ENCODE peak calls at places on chromosomes 13 and 19, in seven cellular contexts. W, A, T, S, O, Y and D are unnamed samples.
A peak's percentile ranks its signal among the peaks of the same experiment; 100 is the strongest.

GRCh38 chr13:43652751-43653150 is 134.0 kb downstream of the ENOX1 start:
- DNase-seq in A (no peak), S (no peak), T (no peak), O (no peak), W (no peak), Y (no peak), D (no peak)

GRCh38 chr19:55683449-55684261 is 8.6 kb downstream of the EPN1 start:
- DNase-seq in A (no peak), O (no peak), T (no peak), Y (no peak), S (no peak), W (no peak), D (no peak)

GRCh38 chr19:27793128-27793643 is 1419.8 kb downstream of the UQCRFS1 start:
- DNase-seq in O (peak; percentile 77), W (peak; percentile 96), T (peak; percentile 83), S (peak; percentile 65), A (peak; percentile 58), Y (peak; percentile 46), D (peak; percentile 98)

GRCh38 chr19:45676851-45677263 is 8.8 kb downstream of the GIPR start:
- DNase-seq in T (no peak), O (no peak), S (no peak), W (no peak), A (no peak), Y (peak; percentile 10), D (peak; percentile 21)

GRCh38 chr13:27189192-27189591 is 17.6 kb upstream of the USP12 start:
- DNase-seq in W (no peak), O (no peak), A (no peak), Y (no peak), S (no peak), T (no peak), D (no peak)

GRCh38 chr13:40982772-40983171 is 36.3 kb downstream of the ELF1 start:
- DNase-seq in Y (peak; percentile 36), O (peak; percentile 91), A (peak; percentile 52), W (no peak), T (no peak), S (no peak), D (peak; percentile 40)

GRCh38 chr13:79810671-79811070 is 329.7 kb downstream of the NDFIP2 start:
- DNase-seq in A (peak; percentile 58), S (no peak), O (peak; percentile 30), W (no peak), Y (peak; percentile 18), T (no peak), D (peak; percentile 82)

GRCh38 chr13:112703449-112703848 is 13.6 kb downstream of the ATP11A start:
- DNase-seq in A (no peak), T (no peak), O (no peak), Y (no peak), S (no peak), W (no peak), D (no peak)

DNA sequence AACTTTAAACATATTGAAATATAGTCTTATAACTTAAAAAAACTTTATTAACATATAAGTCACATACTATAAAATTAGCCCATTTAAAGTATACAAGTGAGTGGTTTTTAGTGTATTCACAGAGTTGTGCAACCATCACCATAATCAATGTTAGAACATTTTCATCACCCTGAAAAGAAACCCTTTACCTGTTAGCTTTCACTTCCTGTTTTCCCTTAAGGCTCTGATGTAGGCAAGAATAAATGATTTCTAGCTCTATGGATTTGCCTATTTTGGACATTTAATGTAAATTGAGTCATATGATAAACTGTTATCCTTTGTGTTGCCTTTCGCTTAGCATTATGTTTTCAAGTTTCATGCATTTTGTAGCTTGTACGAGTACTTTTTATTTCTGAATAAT is 15.6 kb downstream of the ZNF568 start:
- DNase-seq in T (no peak), W (no peak), Y (no peak), O (no peak), S (no peak), A (no peak), D (no peak)
- H3K18ac ChIP-seq in T (no peak overlapping the region), W (no peak overlapping the region), Y (no peak overlapping the region), O (no peak overlapping the region), S (no peak overlapping the region), A (no peak overlapping the region), D (no peak overlapping the region)

DNA sequence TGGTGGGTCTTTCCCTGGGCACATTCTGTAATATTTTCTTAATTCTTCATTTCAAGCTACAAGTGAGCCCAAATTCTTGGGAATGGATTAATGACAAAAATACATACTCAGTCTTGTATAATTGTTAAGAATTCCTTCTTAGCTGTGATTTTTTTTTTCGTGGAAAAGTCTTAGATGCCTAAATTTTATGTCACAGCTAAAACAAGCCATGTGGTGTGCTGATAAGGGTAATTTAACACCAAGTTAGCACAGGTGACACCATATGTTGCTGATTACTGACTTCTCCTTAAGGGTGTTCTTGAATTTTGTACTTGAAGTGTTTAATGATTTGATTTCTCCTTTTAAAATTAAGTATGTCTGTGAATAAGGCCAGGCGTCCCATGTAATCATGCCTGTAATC is 29.3 kb downstream of the WDFY2 start:
- DNase-seq in W (no peak), S (no peak), O (no peak), A (no peak), T (no peak), Y (no peak), D (peak; percentile 27)
- H3K4me2 ChIP-seq in W (no peak overlapping the region), S (no peak overlapping the region), O (no peak overlapping the region), A (no peak overlapping the region), T (no peak overlapping the region), Y (no peak overlapping the region), D (no peak overlapping the region)

GRCh38 chr13:98945863-98946605 is 31.8 kb downstream of the DOCK9 start:
- DNase-seq in W (no peak), Y (no peak), T (no peak), O (peak; percentile 16), A (no peak), S (no peak), D (peak; percentile 36)
- H2BK5ac ChIP-seq in W (no peak overlapping the region), Y (no peak overlapping the region), T (no peak overlapping the region), O (no peak overlapping the region), A (no peak overlapping the region), S (no peak overlapping the region), D (no peak overlapping the region)

GRCh38 chr13:94020426-94020825 is 459.1 kb downstream of the DCT start:
- DNase-seq in S (no peak), Y (no peak), T (no peak), W (no peak), O (peak; percentile 20), A (no peak), D (no peak)
- H3K18ac ChIP-seq in S (no peak overlapping the region), Y (no peak overlapping the region), T (no peak overlapping the region), W (no peak overlapping the region), O (no peak overlapping the region), A (no peak overlapping the region), D (no peak overlapping the region)

GRCh38 chr13:48443442-48444208 is 30.7 kb upstream of the LPAR6 start:
- DNase-seq in W (no peak), Y (no peak), T (no peak), O (no peak), A (no peak), S (no peak), D (no peak)

GRCh38 chr13:48446454-48446853 is 33.5 kb upstream of the LPAR6 start:
- DNase-seq in S (no peak), O (peak; percentile 74), A (peak; percentile 84), W (no peak), T (no peak), Y (peak; percentile 11), D (no peak)

GRCh38 chr13:48448963-48449614 is 36.2 kb upstream of the LPAR6 start:
- DNase-seq in Y (peak; percentile 57), S (no peak), T (no peak), A (peak; percentile 80), O (peak; percentile 69), W (no peak), D (no peak)

GRCh38 chr13:48449656-48450055 is 36.7 kb upstream of the LPAR6 start:
- DNase-seq in T (no peak), A (peak; percentile 46), O (no peak), Y (no peak), W (no peak), S (no peak), D (no peak)

DNA sequence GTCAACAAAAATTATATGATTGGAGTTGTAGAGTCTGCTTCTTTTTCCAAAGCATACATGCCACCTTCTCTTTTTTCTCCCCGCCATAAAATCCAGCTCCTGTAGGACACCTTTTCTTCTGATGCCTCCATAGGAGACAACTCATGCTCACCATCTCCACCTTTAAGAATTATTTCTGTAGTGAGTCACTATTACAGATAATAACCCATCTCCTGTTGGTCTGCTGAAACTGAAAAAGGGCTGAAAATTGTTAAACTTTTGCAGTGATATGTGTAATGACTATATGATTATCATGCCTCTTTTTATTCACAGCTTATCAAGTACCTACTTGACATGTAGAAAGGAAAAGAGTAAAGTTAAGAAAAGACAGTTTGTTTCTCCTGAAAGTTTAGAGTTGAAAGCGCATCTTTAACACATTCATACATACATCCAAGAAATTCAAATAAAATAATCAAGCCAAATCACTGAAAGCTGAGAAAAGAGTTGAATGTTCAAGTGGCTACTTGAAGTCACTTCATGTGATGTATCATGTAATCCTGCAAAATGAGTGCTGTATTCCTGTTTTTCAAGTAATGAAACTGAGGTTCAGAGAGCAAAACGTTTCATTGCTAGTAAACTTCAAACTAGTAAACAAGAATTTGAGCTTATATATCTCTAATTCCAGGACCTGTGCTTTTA is 35.5 kb upstream of the LPAR6 start:
- DNase-seq in T (no peak), A (no peak), Y (no peak), O (no peak), W (no peak), S (no peak), D (no peak)
- H3K4me2 ChIP-seq in T (no peak overlapping the region), A (peak overlapping the region; percentile 62), Y (no peak overlapping the region), O (no peak overlapping the region), W (no peak overlapping the region), S (no peak overlapping the region), D (no peak overlapping the region)

DNA sequence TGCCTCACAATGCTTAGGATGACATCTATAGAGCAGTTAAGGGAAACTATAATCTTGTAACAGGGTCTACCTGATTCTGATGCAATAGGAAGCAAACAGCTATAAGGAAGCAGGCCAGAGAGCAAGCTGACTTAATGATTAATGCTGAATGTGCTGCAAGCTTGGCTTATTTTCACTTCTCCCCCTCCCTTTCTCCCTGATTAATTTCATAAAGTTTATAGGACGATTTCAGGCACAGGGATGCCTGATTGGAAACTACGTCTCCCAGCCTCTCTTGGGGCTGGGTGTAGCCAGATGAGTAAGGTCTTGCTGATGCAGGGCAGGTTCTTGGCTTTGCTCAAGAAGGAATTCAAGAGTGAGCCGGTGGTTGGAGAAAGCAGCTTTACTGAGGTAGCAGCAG is 82.8 kb upstream of the MRI1 start:
- DNase-seq in W (no peak), S (no peak), O (no peak), A (no peak), T (no peak), Y (no peak), D (no peak)
- H2BK5ac ChIP-seq in W (no peak overlapping the region), S (no peak overlapping the region), O (no peak overlapping the region), A (no peak overlapping the region), T (no peak overlapping the region), Y (no peak overlapping the region), D (no peak overlapping the region)

GRCh38 chr13:72648513-72649065 is 78.8 kb downstream of the MZT1 start:
- DNase-seq in Y (no peak), T (no peak), S (no peak), O (peak; percentile 3), A (no peak), W (no peak), D (peak; percentile 62)

GRCh38 chr13:72645521-72645920 is 81.9 kb downstream of the MZT1 start:
- DNase-seq in W (no peak), Y (no peak), T (no peak), S (no peak), O (no peak), A (no peak), D (no peak)

GRCh38 chr13:72638059-72638815 is 89.2 kb downstream of the MZT1 start:
- DNase-seq in A (no peak), S (no peak), T (peak; percentile 71), O (no peak), Y (peak; percentile 83), W (peak; percentile 48), D (peak; percentile 48)

GRCh38 chr13:72639377-72639776 is 88.1 kb downstream of the MZT1 start:
- DNase-seq in S (no peak), T (no peak), O (no peak), A (no peak), Y (no peak), W (no peak), D (no peak)

GRCh38 chr13:72643339-72643989 is 84.0 kb downstream of the MZT1 start:
- DNase-seq in Y (peak; percentile 85), T (no peak), S (no peak), A (peak; percentile 44), O (peak; percentile 51), W (no peak), D (peak; percentile 35)
- H3K18ac ChIP-seq in Y (no peak overlapping the region), T (no peak overlapping the region), S (no peak overlapping the region), A (no peak overlapping the region), O (no peak overlapping the region), W (no peak overlapping the region), D (no peak overlapping the region)